ENCODE peak calls at places on chromosome 17, in seven cellular contexts. Y is type B pancreatic cell, P is IMR-90, M is GM23338, T is uterus, W is breast epithelium, Z is cardiac muscle cell. C is an unnamed sample.

GRCh38 chr17:33049781-33050414 is 58.3 kb downstream of the SPACA3 start:
- DNase-seq in M (peak; percentile 78), Y (no peak), Z (peak; percentile 67), P (peak; percentile 48), T (peak; percentile 22), W (no peak), C (peak; percentile 4)

GRCh38 chr17:79272666-79273219 is 198.1 kb downstream of the ENGASE start:
- DNase-seq in M (no peak), P (peak; percentile 1), Z (no peak), Y (no peak), W (no peak), T (no peak), C (no peak)

GRCh38 chr17:30091771-30092170 is 24.8 kb upstream of the NSRP1 start:
- DNase-seq in T (no peak), Y (no peak), M (no peak), Z (peak; percentile 80), W (no peak), P (peak; percentile 92), C (no peak)

GRCh38 chr17:77441130-77441920 is 300.6 kb downstream of the SEC14L1 start:
- DNase-seq in M (no peak), P (no peak), W (no peak), Z (peak; percentile 40), Y (no peak), T (no peak), C (no peak)

GRCh38 chr17:83050651-83051422 is 28.6 kb upstream of the METRNL start:
- DNase-seq in P (no peak), W (no peak), Z (no peak), M (peak; percentile 57), Y (no peak), T (no peak), C (no peak)

GRCh38 chr17:46726106-46726670 is 92.3 kb downstream of the WNT3 start:
- DNase-seq in Y (no peak), W (no peak), P (peak; percentile 22), T (no peak), M (no peak), Z (peak; percentile 15), C (no peak)

GRCh38 chr17:80477647-80478478 is 1.5 kb upstream of the NPTX1 start:
- DNase-seq in T (peak; percentile 59), P (peak; percentile 59), W (no peak), Y (no peak), M (peak; percentile 82), Z (peak; percentile 54), C (no peak)

GRCh38 chr17:74605361-74605760 is 13.3 kb upstream of the CD300LD start:
- DNase-seq in Y (no peak), M (no peak), T (peak; percentile 46), W (peak; percentile 28), Z (peak; percentile 88), P (peak; percentile 41), C (no peak)

GRCh38 chr17:73420897-73421296 is 109.1 kb upstream of the CDC42EP4 start:
- DNase-seq in M (peak; percentile 62), P (peak; percentile 9), W (no peak), Z (peak; percentile 23), T (no peak), Y (no peak), C (no peak)

GRCh38 chr17:65230040-65230439 is 92.9 kb downstream of the RGS9 start:
- DNase-seq in M (no peak), Y (no peak), W (no peak), T (no peak), Z (no peak), P (no peak), C (no peak)

GRCh38 chr17:357634-358033 is 5.0 kb upstream of the RPH3AL start:
- DNase-seq in W (no peak), Z (no peak), M (no peak), T (no peak), Y (no peak), P (no peak), C (no peak)

GRCh38 chr17:81002409-81003361 is 11.0 kb downstream of the CHMP6 start:
- DNase-seq in T (peak; percentile 78), P (peak; percentile 63), W (no peak), M (no peak), Z (peak; percentile 66), Y (no peak), C (no peak)

GRCh38 chr17:35726609-35727460 is 4.6 kb upstream of the RASL10B start:
- DNase-seq in Z (peak; percentile 95), T (peak; percentile 34), P (peak; percentile 88), Y (peak; percentile 86), M (peak; percentile 44), W (no peak), C (no peak)

GRCh38 chr17:48492401-48493298 is 38.2 kb downstream of the HOXB1 start:
- DNase-seq in P (peak; percentile 74), M (peak; percentile 72), Z (peak; percentile 72), W (peak; percentile 34), Y (peak; percentile 83), T (peak; percentile 76), C (no peak)

GRCh38 chr17:79316805-79317204 is 242.2 kb downstream of the ENGASE start:
- DNase-seq in Y (no peak), Z (no peak), P (no peak), T (no peak), M (no peak), W (no peak), C (no peak)

GRCh38 chr17:35747540-35748017 is 5.5 kb downstream of the GAS2L2 start:
- DNase-seq in Z (peak; percentile 87), M (peak; percentile 93), Y (no peak), W (peak; percentile 70), P (peak; percentile 75), T (peak; percentile 74), C (peak; percentile 42)

GRCh38 chr17:63477471-63478440 is 895 bp downstream of the ACE start:
- DNase-seq in M (no peak), Y (no peak), T (no peak), Z (peak; percentile 18), P (no peak), W (no peak), C (no peak)

GRCh38 chr17:81684442-81684911 is 666 bp downstream of the HGS start:
- DNase-seq in Y (no peak), M (peak; percentile 46), P (peak; percentile 88), W (no peak), T (no peak), Z (no peak), C (no peak)

GRCh38 chr17:78130439-78131101 is at the start of gene TMC8:
- DNase-seq in Y (no peak), M (no peak), P (no peak), W (no peak), T (no peak), Z (no peak), C (no peak)

GRCh38 chr17:81011951-81012350 is 20.3 kb downstream of the CHMP6 start:
- DNase-seq in Z (peak; percentile 65), Y (no peak), P (no peak), M (no peak), T (no peak), W (no peak), C (no peak)

GRCh38 chr17:71941920-71942319 is 178.9 kb upstream of the SOX9 start:
- DNase-seq in Y (no peak), P (no peak), W (no peak), T (no peak), M (no peak), Z (no peak), C (peak; percentile 32)

GRCh38 chr17:10033449-10033848 is 128.4 kb upstream of the RCVRN start:
- DNase-seq in W (no peak), Y (no peak), P (no peak), T (no peak), M (no peak), Z (no peak), C (no peak)

DNA sequence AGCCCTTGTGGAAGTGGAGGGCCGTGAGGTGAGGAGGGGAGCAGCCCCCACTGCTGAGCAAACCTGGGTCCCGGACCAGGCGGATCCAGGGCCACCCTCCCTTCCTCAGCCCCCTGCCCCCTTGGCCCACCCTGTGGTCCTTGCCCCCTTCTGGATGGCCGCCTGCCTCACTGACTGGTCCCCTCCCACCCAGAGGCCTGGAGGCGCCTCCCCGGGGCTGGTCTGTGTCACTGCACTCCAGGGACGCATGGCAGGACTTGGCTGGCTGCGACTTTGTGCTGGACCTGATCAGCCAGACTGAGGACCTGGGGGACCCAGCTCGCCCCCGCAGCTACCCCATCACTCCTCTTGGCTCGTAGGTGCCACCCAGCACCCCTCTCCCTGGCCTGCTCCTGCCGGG is 19.2 kb upstream of the SMIM5 start:
- DNase-seq in M (peak; percentile 70), W (no peak), T (no peak), P (no peak), Y (no peak), Z (no peak), C (no peak)
- TF ChIP-seq CTCF in M (peak; percentile 23), W (no peak), T (no peak), P (peak; percentile 19), Y (peak; percentile 25), Z (no peak), C (no peak)

GRCh38 chr17:7583253-7584109 is at the start of gene MPDU1:
- DNase-seq in M (peak; percentile 98), P (peak; percentile 96), T (peak; percentile 98), Y (peak; percentile 98), Z (peak; percentile 99), W (peak; percentile 96), C (peak; percentile 97)
- TF ChIP-seq CTCF in M (no peak), P (no peak), T (peak; percentile 18), Y (peak; percentile 10), Z (no peak), W (no peak), C (no peak)

GRCh38 chr17:2592974-2593845 is at the start of gene PAFAH1B1:
- DNase-seq in W (peak; percentile 90), T (peak; percentile 93), Z (peak; percentile 95), P (peak; percentile 72), Y (peak; percentile 98), M (peak; percentile 90), C (peak; percentile 15)
- TF ChIP-seq CTCF in W (no peak), T (peak; percentile 31), Z (no peak), P (peak; percentile 21), Y (peak; percentile 19), M (no peak), C (peak; percentile 41)

GRCh38 chr17:43170766-43171681 is at the start of gene NBR1:
- DNase-seq in Z (peak; percentile 99), W (peak; percentile 98), M (peak; percentile 99), Y (peak; percentile 94), P (peak; percentile 98), T (peak; percentile 97), C (peak; percentile 93)
- TF ChIP-seq CTCF in Z (peak; percentile 18), W (no peak), M (peak; percentile 28), Y (peak; percentile 35), P (peak; percentile 24), T (peak; percentile 40), C (no peak)